ENCODE peak calls at places on chromosomes 3 and 15, in eight cellular contexts. Q is kidney, R is coronary artery, Z is A549, G is tibial artery, B is neural progenitor cell, N is AG04450, L is HepG2. X is an unnamed sample.
A peak's percentile ranks its signal among the peaks of the same experiment; 100 is the strongest.

GRCh38 chr15:48940508-48940907 is 23.2 kb downstream of the SHC4 start:
- DNase-seq in Q (no peak), L (no peak), N (peak; percentile 92), G (no peak), R (no peak), Z (no peak), B (no peak), X (peak; percentile 93)

GRCh38 chr3:27072943-27073725 is 296.0 kb downstream of the NEK10 start:
- DNase-seq in Q (no peak), L (no peak), R (no peak), B (peak; percentile 9), G (no peak), Z (no peak), N (no peak), X (no peak)

GRCh38 chr15:59039225-59039624 is 51.8 kb downstream of the RNF111 start:
- DNase-seq in L (no peak), N (no peak), Q (no peak), R (no peak), B (no peak), Z (no peak), G (no peak), X (no peak)

GRCh38 chr3:18703798-18704197 is 278.7 kb upstream of the SATB1 start:
- DNase-seq in G (no peak), Q (no peak), L (no peak), Z (no peak), B (no peak), R (no peak), N (no peak), X (no peak)

GRCh38 chr15:43903864-43904290 is 77.1 kb downstream of the WDR76 start:
- DNase-seq in L (peak; percentile 66), N (peak; percentile 26), B (peak; percentile 90), R (no peak), Z (peak; percentile 48), Q (no peak), G (no peak), X (peak; percentile 40)

GRCh38 chr15:84601555-84601838 is 688 bp downstream of the ZSCAN2 start:
- DNase-seq in Z (no peak), G (no peak), Q (no peak), R (no peak), B (no peak), L (no peak), N (no peak), X (no peak)

GRCh38 chr3:125045194-125045593 is 10.6 kb downstream of the HEG1 start:
- DNase-seq in Z (no peak), N (no peak), L (no peak), G (no peak), B (no peak), R (no peak), Q (no peak), X (no peak)

GRCh38 chr15:71807691-71808091 is 2.7 kb upstream of the NR2E3 start:
- DNase-seq in Q (no peak), B (peak; percentile 32), N (no peak), G (no peak), R (no peak), Z (no peak), L (no peak), X (no peak)

GRCh38 chr15:64004582-64004981 is 41.7 kb downstream of the DAPK2 start:
- DNase-seq in Z (peak; percentile 52), G (no peak), R (no peak), B (no peak), N (no peak), L (peak; percentile 58), Q (peak; percentile 84), X (no peak)

GRCh38 chr3:171088984-171089754 is 62.6 kb upstream of the SLC2A2 start:
- DNase-seq in Z (no peak), Q (no peak), B (peak; percentile 5), N (peak; percentile 77), L (peak; percentile 23), G (no peak), R (no peak), X (peak; percentile 84)

GRCh38 chr15:49706805-49707204 is 86.0 kb downstream of the DTWD1 start:
- DNase-seq in N (no peak), R (no peak), Q (no peak), L (no peak), Z (no peak), G (no peak), B (no peak), X (no peak)

GRCh38 chr3:182618085-182618732 is 175.1 kb upstream of the ATP11B start:
- DNase-seq in Z (no peak), L (peak; percentile 12), Q (no peak), G (no peak), R (no peak), B (peak; percentile 79), N (no peak), X (peak; percentile 23)

GRCh38 chr3:182618981-182619591 is 174.2 kb upstream of the ATP11B start:
- DNase-seq in G (no peak), B (no peak), R (no peak), Q (no peak), L (no peak), N (no peak), Z (no peak), X (peak; percentile 57)

GRCh38 chr3:182620715-182621434 is 172.4 kb upstream of the ATP11B start:
- DNase-seq in B (no peak), R (no peak), N (no peak), L (no peak), G (no peak), Q (no peak), Z (no peak), X (no peak)

GRCh38 chr3:182622241-182622545 is 171.1 kb upstream of the ATP11B start:
- DNase-seq in B (no peak), R (no peak), Z (no peak), Q (no peak), L (no peak), N (no peak), G (no peak), X (no peak)

GRCh38 chr3:182621435-182622240 is 171.7 kb upstream of the ATP11B start:
- DNase-seq in G (no peak), Z (no peak), R (no peak), B (peak; percentile 18), N (no peak), Q (no peak), L (no peak), X (no peak)
- TF ChIP-seq CTCF in G (no peak), Z (peak; percentile 22), R (no peak), B (peak; percentile 61), N (no peak), Q (no peak), L (no peak), X (peak; percentile 66)

DNA sequence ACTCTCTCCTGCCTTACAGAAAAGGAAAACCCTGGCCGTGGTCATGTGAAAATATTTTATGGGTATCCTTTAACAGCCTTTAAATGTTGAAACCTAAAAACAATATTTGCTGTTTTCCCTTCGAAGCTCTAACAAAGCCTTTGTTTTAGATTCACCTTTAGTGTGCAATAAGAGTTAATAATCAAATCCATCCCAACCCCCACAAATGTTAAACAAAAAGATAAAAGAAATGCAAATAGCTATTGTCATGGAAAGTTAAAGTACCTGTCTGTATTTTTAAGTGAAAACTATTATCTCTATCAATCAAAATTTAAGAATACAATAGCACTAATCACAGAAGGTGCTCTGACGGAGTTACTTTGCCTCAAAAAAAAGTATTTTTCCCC is 279.3 kb downstream of the FOXP1 start:
- DNase-seq in B (no peak), Q (no peak), Z (no peak), G (no peak), N (no peak), R (no peak), L (no peak), X (no peak)
- H3K4me3 ChIP-seq in B (peak overlapping the region; percentile 63), Q (no peak overlapping the region), Z (no peak overlapping the region), G (peak overlapping the region; percentile 42), N (no peak overlapping the region), R (peak overlapping the region; percentile 2), L (peak overlapping the region; percentile 66), X (no peak overlapping the region)

GRCh38 chr15:40081691-40082194 is 26.9 kb downstream of the BMF start:
- DNase-seq in L (peak; percentile 96), G (peak; percentile 82), B (peak; percentile 94), Q (peak; percentile 90), R (peak; percentile 74), N (no peak), Z (no peak), X (no peak)
- TF ChIP-seq CTCF in L (peak; percentile 33), G (no peak), B (peak; percentile 9), Q (no peak), R (no peak), N (no peak), Z (no peak), X (peak; percentile 32)

GRCh38 chr3:42652251-42652610 is 1.3 kb upstream of the ZBTB47 start:
- DNase-seq in G (no peak), N (no peak), L (no peak), Z (no peak), R (peak; percentile 74), Q (no peak), B (no peak), X (no peak)

GRCh38 chr3:42651248-42652091 is 2.0 kb upstream of the ZBTB47 start:
- DNase-seq in B (no peak), Z (no peak), N (no peak), G (peak; percentile 70), R (peak; percentile 75), Q (peak; percentile 54), L (no peak), X (no peak)

GRCh38 chr3:42653560-42654330 is at the start of gene ZBTB47:
- DNase-seq in R (peak; percentile 89), B (peak; percentile 41), N (no peak), Z (no peak), L (no peak), Q (peak; percentile 91), G (peak; percentile 87), X (no peak)

GRCh38 chr3:42653303-42653559 is 266 bp upstream of the ZBTB47 start:
- DNase-seq in B (no peak), Q (no peak), G (no peak), Z (no peak), L (no peak), R (no peak), N (no peak), X (no peak)

GRCh38 chr3:42652611-42653302 is 740 bp upstream of the ZBTB47 start:
- DNase-seq in L (peak; percentile 29), R (peak; percentile 91), N (peak; percentile 34), B (no peak), Z (peak; percentile 57), Q (peak; percentile 91), G (peak; percentile 90), X (no peak)
- H3K4me3 ChIP-seq in L (peak overlapping the region; percentile 83), R (peak overlapping the region; percentile 98), N (peak overlapping the region; percentile 64), B (no peak overlapping the region), Z (peak overlapping the region; percentile 69), Q (peak overlapping the region; percentile 61), G (peak overlapping the region; percentile 89), X (peak overlapping the region; percentile 79)

GRCh38 chr3:123389338-123389910 is 59.5 kb downstream of the ADCY5 start:
- DNase-seq in L (no peak), Z (no peak), G (no peak), N (no peak), Q (peak; percentile 52), B (no peak), R (no peak), X (no peak)
- TF ChIP-seq CTCF in L (no peak), Z (no peak), G (no peak), N (no peak), Q (no peak), B (no peak), R (no peak), X (no peak)

GRCh38 chr15:26624128-26624527 is 148.7 kb downstream of the GABRB3 start:
- DNase-seq in Z (no peak), L (no peak), R (no peak), G (no peak), Q (no peak), N (no peak), B (no peak), X (no peak)
- H3K4me3 ChIP-seq in Z (no peak overlapping the region), L (no peak overlapping the region), R (no peak overlapping the region), G (no peak overlapping the region), Q (no peak overlapping the region), N (no peak overlapping the region), B (no peak overlapping the region), X (no peak overlapping the region)